ENCODE peak calls at places on chromosomes 12 and 14, in four cellular contexts. U is SK-N-SH, M is HepG2, X is K562. O is an unnamed sample.

GRCh38 chr14:49598479-49599301 is at the start of gene LRR1:
- DNase-seq in U (peak), X (peak), M (peak), O (peak)

GRCh38 chr12:4272976-4273650 is 449 bp upstream of the CCND2 start:
- DNase-seq in X (no peak), M (no peak), U (no peak), O (no peak)

GRCh38 chr12:49357099-49357678 is 10.1 kb upstream of the SPATS2 start:
- DNase-seq in M (no peak), U (peak), X (no peak), O (no peak)

GRCh38 chr12:47133981-47134380 is 54.2 kb upstream of the AMIGO2 start:
- DNase-seq in U (no peak), X (no peak), M (no peak), O (no peak)

GRCh38 chr14:21238823-21239518 is 30.3 kb downstream of the HNRNPC start:
- DNase-seq in U (no peak), M (no peak), X (no peak), O (no peak)

GRCh38 chr14:21039059-21039422 is 3.1 kb upstream of the RNASE7 start:
- DNase-seq in U (no peak), X (no peak), M (peak), O (peak)

GRCh38 chr14:102777711-102778615 is 714 bp downstream of the TRAF3 start:
- DNase-seq in M (no peak), U (peak), X (peak), O (no peak)

GRCh38 chr14:30223385-30223785 is 295.7 kb upstream of the PRKD1 start:
- DNase-seq in M (peak), U (no peak), X (no peak), O (no peak)

GRCh38 chr14:98219638-98220037 is 1052.4 kb downstream of the BCL11B start:
- DNase-seq in U (no peak), X (no peak), M (no peak), O (no peak)

GRCh38 chr14:99479903-99480855 is 480 bp downstream of the SETD3 start:
- DNase-seq in M (peak), U (peak), X (peak), O (peak)

GRCh38 chr14:51521764-51522163 is 129.9 kb upstream of the FRMD6 start:
- DNase-seq in X (no peak), U (no peak), M (no peak), O (no peak)

GRCh38 chr12:26239127-26239500 is 43.7 kb downstream of the SSPN start:
- DNase-seq in U (no peak), M (no peak), X (no peak), O (no peak)

GRCh38 chr12:86122846-86123468 is 133.2 kb downstream of the MGAT4C start:
- DNase-seq in M (no peak), X (no peak), U (no peak), O (no peak)

GRCh38 chr12:130164216-130164542 is 1.9 kb downstream of the FZD10 start:
- DNase-seq in U (no peak), X (no peak), M (no peak), O (no peak)

GRCh38 chr14:51609987-51610283 is 41.8 kb upstream of the FRMD6 start:
- DNase-seq in M (no peak), X (peak), U (no peak), O (no peak)

GRCh38 chr12:14948672-14949071 is 10.3 kb upstream of the ERP27 start:
- DNase-seq in M (no peak), X (no peak), U (no peak), O (no peak)

GRCh38 chr12:132151145-132151765 is 7.0 kb downstream of the NOC4L start:
- DNase-seq in X (no peak), U (no peak), M (no peak), O (no peak)

GRCh38 chr12:79927772-79928474 is 7.0 kb downstream of the PPP1R12A start:
- DNase-seq in X (no peak), U (no peak), M (no peak), O (no peak)

GRCh38 chr14:76377675-76378074 is 1.7 kb downstream of the ESRRB start:
- DNase-seq in X (no peak), U (no peak), M (no peak), O (no peak)

GRCh38 chr14:67749341-67750110 is 47.8 kb downstream of the RDH12 start:
- DNase-seq in M (no peak), U (no peak), X (no peak), O (no peak)

GRCh38 chr12:12872139-12872933 is 19.0 kb upstream of the GPRC5A start:
- DNase-seq in M (peak), U (no peak), X (no peak), O (no peak)

GRCh38 chr14:55731247-55731872 is 151.4 kb downstream of the KTN1 start:
- DNase-seq in U (no peak), M (no peak), X (no peak), O (no peak)

GRCh38 chr14:50335389-50335788 is 23.3 kb downstream of the DMAC2L start:
- DNase-seq in U (peak), X (no peak), M (peak), O (peak)

GRCh38 chr14:101836131-101836530 is 74.6 kb downstream of the PPP2R5C start:
- DNase-seq in M (no peak), U (no peak), X (no peak), O (no peak)

GRCh38 chr14:55881577-55882241 is 236.5 kb upstream of the PELI2 start:
- DNase-seq in M (no peak), U (no peak), X (no peak), O (no peak)

GRCh38 chr14:38992067-38992835 is 110.8 kb downstream of the SEC23A start:
- DNase-seq in X (no peak), U (no peak), M (no peak), O (no peak)

GRCh38 chr12:8950287-8950574 is 786 bp upstream of the M6PR start:
- DNase-seq in X (no peak), U (no peak), M (no peak), O (no peak)

DNA sequence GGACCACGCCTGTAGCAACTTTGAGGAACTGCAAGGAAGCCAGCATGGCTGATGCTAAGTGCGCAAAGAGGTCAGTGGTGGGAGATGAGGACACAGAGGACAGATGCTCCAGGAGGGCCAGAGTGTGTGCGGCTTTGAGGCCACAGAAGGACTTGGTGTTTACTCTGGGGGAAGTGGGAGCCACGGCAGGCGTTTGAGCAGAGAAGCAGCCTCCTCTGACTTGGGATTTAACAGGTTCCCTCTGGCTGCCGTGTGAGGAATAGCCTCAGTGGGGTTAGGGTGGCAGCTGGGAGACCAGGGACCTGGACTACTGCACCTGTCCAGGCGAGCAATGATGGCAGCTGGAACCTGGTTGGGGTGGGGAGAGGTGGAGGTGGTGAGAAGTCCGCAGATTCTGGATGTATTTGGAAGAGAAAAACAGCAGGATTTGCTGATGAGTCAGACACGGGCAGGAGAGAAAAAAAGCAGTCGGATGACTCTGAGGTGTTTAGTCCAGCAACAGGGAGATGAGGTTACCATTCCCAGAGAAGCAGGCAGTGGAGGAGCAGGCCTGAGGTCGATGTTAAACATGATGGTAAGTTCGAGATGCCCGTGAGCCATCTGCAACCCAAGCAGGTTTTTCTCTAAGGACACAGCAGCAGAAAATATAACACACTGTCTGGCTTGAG is 143.5 kb downstream of the SCARB1 start:
- DNase-seq in X (no peak), U (no peak), M (no peak), O (no peak)
- TF ChIP-seq FOXJ3 in X (no peak), U (no peak), M (no peak), O (no peak)

GRCh38 chr12:75974323-75975273 is 57.0 kb downstream of the PHLDA1 start:
- DNase-seq in X (no peak), M (peak), U (no peak), O (no peak)
- TF ChIP-seq FOXJ3 in X (no peak), M (no peak), U (no peak), O (no peak)

GRCh38 chr14:104401785-104402184 is 177.8 kb upstream of the C14orf180 start:
- DNase-seq in X (no peak), U (no peak), M (no peak), O (no peak)

GRCh38 chr14:104398656-104399055 is 180.9 kb upstream of the C14orf180 start:
- DNase-seq in X (no peak), U (no peak), M (no peak), O (no peak)

GRCh38 chr14:104399432-104400155 is 180.0 kb upstream of the C14orf180 start:
- DNase-seq in M (no peak), U (peak), X (no peak), O (no peak)

GRCh38 chr14:104397956-104398355 is 181.6 kb upstream of the C14orf180 start:
- DNase-seq in M (no peak), U (no peak), X (no peak), O (no peak)

DNA sequence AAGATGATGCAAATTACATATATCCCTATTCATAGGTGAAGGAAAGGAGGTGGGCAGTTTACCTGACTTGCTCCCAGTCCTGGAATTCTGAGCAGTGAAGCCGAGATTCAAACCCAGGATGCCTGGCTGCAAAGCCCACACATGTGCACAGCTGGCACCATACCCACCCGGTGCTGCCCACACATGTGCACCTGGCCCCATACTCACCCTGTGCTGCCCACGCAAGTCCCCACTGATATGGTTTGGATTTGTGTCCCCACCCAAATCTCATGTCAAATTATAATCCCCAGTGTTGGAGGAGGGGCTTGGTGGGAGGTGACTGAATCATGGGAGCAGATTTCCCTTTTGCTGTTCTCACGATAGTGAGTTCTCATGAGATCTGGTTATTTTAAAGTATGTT is 179.2 kb upstream of the C14orf180 start:
- DNase-seq in X (no peak), U (no peak), M (no peak), O (no peak)
- TF ChIP-seq FOXJ3 in X (no peak), U (no peak), M (no peak), O (no peak)

GRCh38 chr14:69651653-69652052 is 40.3 kb downstream of the SUSD6 start:
- DNase-seq in X (no peak), M (no peak), U (no peak), O (no peak)

GRCh38 chr14:69650948-69651369 is 39.6 kb downstream of the SUSD6 start:
- DNase-seq in U (no peak), M (no peak), X (no peak), O (no peak)

GRCh38 chr14:69647216-69647615 is 35.8 kb downstream of the SUSD6 start:
- DNase-seq in X (no peak), U (no peak), M (no peak), O (no peak)

GRCh38 chr14:69644814-69645213 is 33.4 kb downstream of the SUSD6 start:
- DNase-seq in M (no peak), X (no peak), U (no peak), O (no peak)

DNA sequence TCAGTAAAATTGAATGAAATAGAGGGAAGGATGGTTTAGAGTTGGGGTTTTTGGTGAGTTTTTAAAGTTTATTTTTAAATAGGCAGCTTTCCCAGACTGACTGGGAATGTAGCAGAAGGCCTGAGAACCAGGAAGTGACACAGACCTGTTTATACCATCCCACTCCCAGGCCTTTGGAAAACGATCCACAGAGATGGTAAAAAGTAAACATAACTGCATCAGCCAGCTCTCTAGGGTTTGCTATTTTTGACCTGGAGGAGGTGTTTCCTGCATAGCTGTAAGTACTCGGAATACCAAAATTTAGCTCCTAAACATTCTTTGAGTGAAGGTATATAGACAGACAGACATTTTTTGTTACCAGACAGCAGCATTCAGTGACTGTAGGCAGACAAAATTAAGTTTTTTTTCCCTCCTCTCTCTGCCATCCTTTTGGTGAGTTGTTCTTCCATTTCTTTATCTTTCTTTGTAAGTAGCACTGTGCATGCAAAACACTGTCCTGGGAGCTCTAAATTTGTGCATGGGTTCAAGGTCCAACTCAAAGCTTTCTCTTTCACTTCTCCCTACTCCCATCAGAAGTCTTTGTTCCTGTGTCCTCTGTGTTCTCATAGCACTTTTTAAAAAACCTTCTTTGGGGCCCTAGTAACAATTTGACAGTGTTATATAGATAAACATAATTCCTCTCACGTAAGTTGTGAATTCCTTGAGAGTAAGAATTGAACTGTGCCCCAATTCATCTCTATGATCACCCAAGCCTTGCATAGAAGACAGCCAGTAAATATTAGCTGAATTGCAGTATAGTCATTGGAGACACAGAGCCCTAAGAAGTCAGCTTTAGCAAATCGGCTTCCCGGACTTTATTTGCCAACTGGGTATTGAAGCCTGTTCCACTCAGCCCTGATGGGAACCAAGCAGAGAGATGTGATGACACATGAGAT is 37.4 kb downstream of the SUSD6 start:
- DNase-seq in M (peak), U (no peak), X (no peak), O (no peak)
- TF ChIP-seq FOXJ3 in M (no peak), U (no peak), X (no peak), O (no peak)

DNA sequence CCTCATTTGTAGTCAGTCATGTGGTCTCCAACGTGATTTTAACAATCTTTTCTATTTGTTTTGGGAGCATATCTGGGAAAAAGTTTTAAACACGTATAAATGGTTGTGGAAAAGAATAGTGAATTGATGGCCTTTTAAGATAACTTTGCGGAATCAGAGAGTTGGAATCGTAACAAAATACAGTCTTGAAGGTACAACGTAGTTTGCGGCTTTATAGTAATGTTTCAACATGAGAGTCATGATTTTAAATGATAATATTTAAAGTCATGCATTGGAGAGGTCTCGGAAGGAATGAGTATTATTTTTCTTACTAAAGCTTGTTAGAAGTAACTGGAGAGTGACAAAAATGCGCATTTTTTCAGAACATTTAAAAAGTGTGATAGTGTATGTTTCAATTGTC is 1.6 kb downstream of the AEBP2 start:
- DNase-seq in U (no peak), X (no peak), M (no peak), O (no peak)
- TF ChIP-seq FOXJ3 in U (no peak), X (no peak), M (no peak), O (no peak)

GRCh38 chr12:54413284-54414190 is 5.5 kb downstream of the ITGA5 start:
- DNase-seq in M (no peak), U (no peak), X (no peak), O (no peak)
- TF ChIP-seq FOXJ3 in M (no peak), U (no peak), X (no peak), O (no peak)

DNA sequence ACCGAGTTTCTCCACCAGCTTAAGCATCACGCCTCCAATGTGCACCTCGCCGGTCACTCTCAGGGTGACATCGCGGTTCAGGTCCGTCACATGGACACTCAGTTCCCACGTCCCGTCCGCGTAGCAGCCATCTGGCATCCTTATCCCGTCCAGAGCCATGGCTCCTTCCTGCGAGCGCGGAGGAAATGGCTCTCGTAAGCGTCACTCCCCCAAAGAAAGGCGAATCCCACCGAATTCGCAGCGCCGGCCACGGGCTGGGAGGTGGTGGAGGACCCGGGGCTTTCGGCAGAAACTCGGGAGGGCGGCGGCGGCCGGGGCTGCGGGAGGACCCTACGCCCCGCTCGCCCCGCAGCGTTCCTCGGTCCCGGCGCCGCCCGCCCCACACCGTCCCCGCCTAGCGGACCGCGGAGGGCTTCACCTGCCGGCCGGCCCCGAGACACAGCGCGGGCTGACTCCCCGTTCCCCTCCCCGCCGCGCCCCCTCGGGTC is 396 bp downstream of the FERMT2 start:
- DNase-seq in M (peak), U (peak), X (peak), O (peak)
- TF ChIP-seq FOXJ3 in M (no peak), U (no peak), X (no peak), O (no peak)

GRCh38 chr12:24860546-24860945 is 88.4 kb downstream of the BCAT1 start:
- DNase-seq in M (no peak), X (no peak), U (no peak), O (no peak)

GRCh38 chr12:24861751-24862575 is 86.9 kb downstream of the BCAT1 start:
- DNase-seq in X (no peak), U (no peak), M (peak), O (no peak)

DNA sequence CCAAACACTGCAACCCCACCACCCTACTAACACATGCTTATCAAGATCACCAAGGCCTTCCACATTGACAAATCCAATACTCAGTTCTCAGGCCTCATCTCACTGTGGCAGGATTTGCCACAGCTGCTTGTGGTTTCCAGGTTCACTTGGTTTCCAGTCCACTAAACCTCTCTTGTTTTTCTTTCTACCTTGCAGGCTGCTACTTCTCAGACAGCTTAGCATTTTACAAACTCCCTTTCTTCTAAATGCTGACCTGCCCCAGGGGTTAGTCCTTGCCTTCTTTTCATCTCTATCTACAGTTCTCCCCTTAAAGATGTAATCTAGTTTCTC is 84.1 kb downstream of the BCAT1 start:
- DNase-seq in U (peak), X (no peak), M (no peak), O (no peak)
- TF ChIP-seq FOXJ3 in U (no peak), X (no peak), M (no peak), O (no peak)